ENCODE peak calls at places on chromosomes 13 and 19, in eight cellular contexts. L is neural progenitor cell, O is fibroblast of lung, Y is RWPE2, S is PC-9, A is esophagus squamous epithelium, P is uterus, K is A549. I is an unnamed sample. For H3K4me1, the result is how much of the 10 kb centered on the place peaks cover.

GRCh38 chr19:18330865-18331264 is 8.0 kb upstream of the LSM4 start:
- DNase-seq in L (no peak), Y (no peak), K (no peak), O (no peak), P (no peak), A (no peak), S (no peak), I (no peak)

GRCh38 chr13:110509971-110510786 is 51.3 kb downstream of the RAB20 start:
- DNase-seq in A (no peak), K (no peak), P (no peak), L (no peak), Y (no peak), S (no peak), O (no peak), I (no peak)

GRCh38 chr19:5154129-5154798 is 185.4 kb downstream of the KDM4B start:
- DNase-seq in K (peak), O (no peak), L (peak), P (peak), Y (no peak), S (no peak), A (no peak), I (peak)

GRCh38 chr19:7787141-7787540 is 24.1 kb downstream of the CLEC4M start:
- DNase-seq in O (no peak), P (no peak), K (no peak), Y (no peak), S (no peak), L (no peak), A (no peak), I (no peak)

GRCh38 chr19:16342002-16342715 is 17.5 kb downstream of the KLF2 start:
- DNase-seq in L (no peak), K (no peak), A (no peak), S (no peak), O (no peak), P (no peak), Y (no peak), I (no peak)

GRCh38 chr19:18046066-18046718 is 38.2 kb downstream of the ARRDC2 start:
- DNase-seq in Y (no peak), O (peak), L (no peak), A (no peak), S (peak), K (no peak), P (no peak), I (no peak)

GRCh38 chr19:28292822-28293500 is 920.0 kb downstream of the UQCRFS1 start:
- DNase-seq in S (no peak), P (no peak), L (no peak), O (no peak), A (no peak), K (no peak), Y (no peak), I (no peak)

GRCh38 chr13:48942131-48942530 is 33.6 kb upstream of the FNDC3A start:
- DNase-seq in Y (no peak), K (no peak), P (no peak), A (no peak), S (no peak), O (peak), L (no peak), I (no peak)

GRCh38 chr19:42023121-42023942 is 29.3 kb upstream of the ATP1A3 start:
- DNase-seq in A (no peak), P (no peak), O (peak), K (peak), Y (no peak), S (no peak), L (peak), I (no peak)

DNA sequence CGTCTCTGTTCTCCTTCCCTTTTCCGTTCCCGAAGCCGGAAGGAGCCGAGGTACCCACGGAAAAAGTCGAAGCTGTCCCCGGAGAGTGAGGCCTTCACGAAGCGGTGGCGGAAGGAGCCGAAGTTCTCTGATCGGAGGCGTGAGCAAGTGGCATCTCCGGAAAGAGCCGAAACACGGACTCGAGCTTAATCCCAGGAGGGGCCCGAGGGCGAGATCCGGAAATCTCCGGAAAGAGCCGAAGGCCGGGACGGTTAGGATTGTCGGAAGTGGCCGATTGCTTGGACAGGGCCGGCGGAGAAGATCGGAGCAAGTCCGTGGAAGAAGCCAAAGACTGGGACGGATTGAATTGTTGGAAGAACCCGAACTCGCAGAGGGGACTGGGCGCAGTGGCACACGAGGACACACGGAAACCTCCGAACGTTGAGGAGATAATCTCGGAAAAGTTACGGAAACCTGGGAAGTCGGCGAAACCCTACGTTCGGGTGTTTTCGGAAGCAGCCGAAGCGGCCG is 457 bp upstream of the U2AF2 start:
- DNase-seq in O (peak), Y (peak), L (peak), A (peak), S (peak), K (peak), P (peak), I (peak)
- TF ChIP-seq CTCF in O (no peak), Y (no peak), L (no peak), A (no peak), S (peak), K (no peak), P (no peak), I (no peak)

DNA sequence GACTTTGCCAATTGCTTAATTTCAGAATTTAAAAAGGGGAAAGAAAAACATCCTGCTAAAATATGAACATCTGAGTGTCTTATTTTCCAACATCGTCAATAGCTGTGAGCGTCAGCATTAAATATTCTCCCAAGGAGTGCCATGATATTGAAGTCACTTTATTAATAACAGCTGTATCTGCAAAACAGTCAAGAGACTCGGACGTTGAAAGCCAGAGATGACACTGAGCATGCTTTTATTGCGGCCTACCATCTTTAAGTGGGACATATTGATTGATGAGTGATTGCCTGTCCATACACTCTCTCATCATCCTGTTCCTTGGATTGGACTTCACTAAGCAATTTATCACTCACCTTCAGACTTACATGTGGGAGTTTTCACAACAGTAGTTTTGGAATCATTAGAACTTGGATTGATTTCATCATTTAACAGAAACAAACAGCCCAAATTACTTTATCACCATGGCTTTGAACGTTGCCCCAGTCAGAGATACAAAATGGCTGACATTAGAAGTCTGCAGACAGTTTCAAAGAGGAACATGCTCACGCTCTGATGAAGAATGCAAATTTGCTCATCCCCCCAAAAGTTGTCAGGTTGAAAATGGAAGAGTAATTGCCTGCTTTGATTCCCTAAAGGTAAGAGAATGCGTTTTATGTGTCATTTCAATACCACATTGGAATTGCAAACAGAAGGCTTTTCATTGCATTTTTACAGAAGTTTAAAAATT is 53.8 kb downstream of the MBNL2 start:
- DNase-seq in O (no peak), L (no peak), A (no peak), K (no peak), P (no peak), Y (no peak), S (no peak), I (no peak)
- H3K4me1 ChIP-seq in O (under half), L (under half), A (under half), K (half or more), P (under half), Y (half or more), S (half or more), I (under half)

GRCh38 chr19:12655546-12655945 is 11.0 kb downstream of the MAN2B1 start:
- DNase-seq in L (no peak), A (no peak), Y (no peak), O (no peak), P (no peak), K (no peak), S (no peak), I (no peak)

GRCh38 chr19:12656899-12657571 is 9.5 kb downstream of the MAN2B1 start:
- DNase-seq in A (no peak), Y (no peak), P (no peak), S (no peak), K (no peak), L (no peak), O (no peak), I (no peak)

GRCh38 chr19:12652219-12652618 is 14.3 kb downstream of the MAN2B1 start:
- DNase-seq in Y (no peak), S (no peak), P (no peak), L (no peak), K (no peak), A (no peak), O (no peak), I (no peak)

GRCh38 chr19:12660980-12661379 is 5.6 kb downstream of the MAN2B1 start:
- DNase-seq in A (no peak), Y (no peak), O (no peak), S (no peak), L (no peak), P (no peak), K (no peak), I (no peak)

GRCh38 chr19:12657966-12658365 is 8.6 kb downstream of the MAN2B1 start:
- DNase-seq in K (no peak), P (no peak), S (no peak), L (no peak), Y (no peak), O (no peak), A (no peak), I (no peak)
- TF ChIP-seq CTCF in K (no peak), P (no peak), S (no peak), L (no peak), Y (no peak), O (no peak), A (no peak), I (no peak)

DNA sequence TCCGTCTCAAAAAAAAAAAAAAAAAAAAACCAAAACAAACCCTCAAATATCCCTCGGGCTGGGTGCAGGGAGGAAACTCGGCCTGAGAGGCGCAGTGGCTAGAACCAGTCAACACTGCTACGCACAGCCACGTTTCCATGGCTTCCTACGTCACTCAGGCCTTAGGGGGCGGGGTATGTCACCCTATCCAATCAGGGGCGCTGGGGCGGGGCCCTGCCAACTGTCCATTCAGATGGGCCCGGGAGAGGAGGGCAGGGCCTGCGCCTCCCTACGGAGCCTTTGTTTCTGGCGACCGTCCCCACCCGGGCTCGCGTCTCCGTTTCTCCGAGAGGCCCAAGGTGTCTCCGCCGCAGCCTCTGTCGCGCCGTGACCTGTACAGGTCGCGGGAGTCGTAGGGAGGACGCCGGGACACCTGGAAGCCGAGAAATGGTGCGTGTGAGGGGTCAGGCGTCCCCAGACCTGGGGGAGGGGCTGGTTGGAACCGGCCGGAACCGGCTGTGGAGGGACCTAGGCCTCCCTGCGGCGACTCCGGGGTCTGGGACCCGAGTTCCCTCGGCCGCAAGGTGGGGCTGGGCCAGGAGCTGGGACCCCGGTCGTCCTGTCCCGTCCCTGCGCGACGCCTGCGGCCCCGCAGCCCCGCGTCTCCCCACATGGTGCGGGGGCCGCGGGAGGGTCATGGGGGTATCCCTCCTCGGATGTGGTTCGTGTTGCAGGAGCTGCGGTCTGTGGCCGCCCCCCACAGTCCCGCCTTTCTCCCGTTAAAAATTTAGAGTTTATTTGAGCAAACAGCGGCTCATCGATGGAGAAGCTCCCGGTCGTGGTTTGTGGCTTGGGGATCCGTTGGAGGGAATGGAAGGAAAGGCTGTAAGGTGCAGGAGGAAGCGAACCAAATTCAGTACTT is at the start of gene ZNF627:
- DNase-seq in P (peak), L (peak), K (peak), A (peak), O (peak), Y (peak), S (peak), I (peak)
- H3K4me1 ChIP-seq in P (under half), L (under half), K (under half), A (under half), O (under half), Y (under half), S (under half), I (under half)

DNA sequence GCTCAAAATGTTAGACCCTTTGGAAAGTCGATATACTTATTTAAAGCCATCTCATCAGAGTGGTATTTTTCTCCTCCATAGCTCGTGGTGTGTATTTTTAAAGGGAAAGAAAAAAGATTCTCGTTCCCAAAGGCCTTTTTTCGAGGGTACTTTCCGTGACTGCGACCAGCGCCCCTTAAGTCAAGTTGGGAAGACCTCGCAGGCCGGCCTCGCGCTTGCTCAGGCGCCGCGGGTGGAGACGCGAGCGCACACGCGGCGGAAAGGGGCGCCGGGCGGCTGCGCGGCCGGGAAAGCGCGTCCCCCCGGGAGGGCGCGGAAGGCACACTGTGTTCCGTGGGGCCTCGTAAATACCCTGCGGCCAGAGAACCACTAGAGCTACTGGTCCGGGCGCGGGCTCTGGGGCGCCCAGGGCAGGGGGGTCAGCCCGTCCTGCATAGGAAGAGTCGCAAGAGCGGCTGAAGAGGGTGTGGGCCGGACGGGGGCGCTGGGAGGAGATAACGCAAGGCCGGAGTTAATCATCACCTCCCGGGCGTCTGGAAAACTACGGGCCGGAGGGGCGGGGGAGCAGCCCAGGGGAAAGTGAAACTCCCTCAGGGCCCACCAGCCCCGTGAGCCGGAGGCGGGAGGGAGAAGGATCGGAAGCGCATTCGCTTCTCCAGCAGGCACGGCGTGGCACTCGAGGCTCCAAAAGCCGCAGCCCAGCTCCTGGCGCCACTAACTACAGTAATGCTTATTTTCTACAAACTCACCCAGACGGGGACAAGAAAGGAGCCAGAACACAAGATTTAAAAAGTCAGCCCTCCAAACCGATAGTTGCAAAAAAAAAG is 1.2 kb upstream of the WBP4 start:
- DNase-seq in A (peak), Y (peak), S (peak), L (peak), K (peak), O (peak), P (peak), I (peak)
- TF ChIP-seq CTCF in A (peak), Y (peak), S (no peak), L (peak), K (no peak), O (peak), P (peak), I (no peak)

I was measured in CD8-positive, alpha-beta T cell.